ENCODE peak calls at places on chromosomes 11 and 22, in five cellular contexts. G is H1, Z is body of pancreas, P is spleen, X is heart left ventricle. B is an unnamed sample. For H3K4me1, the result is how much of the 10 kb centered on the place peaks cover.

GRCh38 chr11:73931039-73931645 is 19.7 kb upstream of the DNAJB13 start:
- DNase-seq in G (peak), Z (no peak), P (no peak), X (no peak), B (no peak)

GRCh38 chr11:86577663-86578636 is 94.5 kb downstream of the ME3 start:
- DNase-seq in G (no peak), Z (peak), P (peak), X (peak), B (peak)

GRCh38 chr11:109914038-109914437 is 179.2 kb upstream of the ZC3H12C start:
- DNase-seq in G (no peak), Z (no peak), P (no peak), X (no peak), B (no peak)

GRCh38 chr22:27124336-27125023 is 467.1 kb downstream of the MIAT start:
- DNase-seq in G (no peak), Z (no peak), P (no peak), X (peak), B (no peak)

GRCh38 chr11:73285721-73286120 is 13.6 kb downstream of the P2RY6 start:
- DNase-seq in G (no peak), Z (no peak), P (peak), X (no peak), B (no peak)

GRCh38 chr11:95897731-95898130 is 26.2 kb downstream of the MTMR2 start:
- DNase-seq in G (no peak), Z (no peak), P (no peak), X (no peak), B (no peak)

GRCh38 chr11:83054904-83055380 is 16.8 kb downstream of the RAB30 start:
- DNase-seq in G (no peak), Z (no peak), P (no peak), X (no peak), B (no peak)

GRCh38 chr11:31987118-31988005 is 103.5 kb upstream of the RCN1 start:
- DNase-seq in G (peak), Z (no peak), P (no peak), X (no peak), B (no peak)

GRCh38 chr11:1162153-1162497 is 4.4 kb downstream of the MUC5AC start:
- DNase-seq in G (no peak), Z (no peak), P (no peak), X (no peak), B (no peak)

GRCh38 chr11:9719949-9720646 is 56.2 kb downstream of the SWAP70 start:
- DNase-seq in G (no peak), Z (no peak), P (no peak), X (no peak), B (no peak)

GRCh38 chr11:119663279-119663678 is 65.7 kb downstream of the NECTIN1 start:
- DNase-seq in G (no peak), Z (no peak), P (no peak), X (no peak), B (no peak)

GRCh38 chr11:118896472-118896913 is 12.8 kb downstream of the CXCR5 start:
- DNase-seq in G (no peak), Z (no peak), P (peak), X (no peak), B (no peak)

GRCh38 chr11:73384871-73385692 is 8.9 kb downstream of the RELT start:
- DNase-seq in G (no peak), Z (no peak), P (peak), X (peak), B (no peak)

GRCh38 chr11:6637871-6638270 is 17.7 kb downstream of the DCHS1 start:
- DNase-seq in G (no peak), Z (no peak), P (no peak), X (peak), B (peak)

GRCh38 chr11:8566613-8567210 is 27.3 kb downstream of the STK33 start:
- DNase-seq in G (no peak), Z (no peak), P (no peak), X (no peak), B (no peak)

GRCh38 chr11:128624269-128625170 is 37.2 kb upstream of the ETS1 start:
- DNase-seq in G (peak), Z (peak), P (peak), X (no peak), B (no peak)

GRCh38 chr22:38291201-38291777 is 18.5 kb upstream of the TMEM184B start:
- DNase-seq in G (no peak), Z (no peak), P (no peak), X (no peak), B (no peak)

GRCh38 chr22:43240614-43241013 is 53.7 kb upstream of the TTLL12 start:
- DNase-seq in G (no peak), Z (no peak), P (no peak), X (no peak), B (no peak)

GRCh38 chr11:27444801-27445215 is 27.8 kb downstream of the LGR4 start:
- DNase-seq in G (no peak), Z (no peak), P (no peak), X (no peak), B (no peak)

GRCh38 chr11:48170840-48171233 is 45.8 kb upstream of the OR4B1 start:
- DNase-seq in G (no peak), Z (no peak), P (no peak), X (no peak), B (no peak)

GRCh38 chr11:35337136-35337918 is 82.0 kb downstream of the SLC1A2 start:
- DNase-seq in G (no peak), Z (peak), P (no peak), X (no peak), B (no peak)

GRCh38 chr11:128172046-128172878 is 415.1 kb downstream of the ETS1 start:
- DNase-seq in G (peak), Z (peak), P (peak), X (peak), B (peak)

GRCh38 chr11:1394936-1395772 is 5.4 kb downstream of the BRSK2 start:
- DNase-seq in G (no peak), Z (peak), P (no peak), X (no peak), B (no peak)

GRCh38 chr11:19934828-19935259 is 222.2 kb downstream of the NAV2 start:
- DNase-seq in G (no peak), Z (no peak), P (no peak), X (no peak), B (no peak)

GRCh38 chr11:125494987-125495725 is 909 bp downstream of the FEZ1 start:
- DNase-seq in G (peak), Z (peak), P (peak), X (peak), B (peak)

GRCh38 chr22:40434745-40435144 is 64.4 kb downstream of the SGSM3 start:
- DNase-seq in G (no peak), Z (no peak), P (no peak), X (no peak), B (no peak)

GRCh38 chr11:9074338-9075029 is 16.9 kb downstream of the SCUBE2 start:
- DNase-seq in G (peak), Z (no peak), P (no peak), X (no peak), B (no peak)

GRCh38 chr22:39306456-39307361 is 12.7 kb downstream of the RPL3 start:
- DNase-seq in G (peak), Z (no peak), P (peak), X (no peak), B (no peak)

GRCh38 chr11:2537010-2537695 is 92.3 kb downstream of the KCNQ1 start:
- DNase-seq in G (no peak), Z (no peak), P (peak), X (peak), B (no peak)

DNA sequence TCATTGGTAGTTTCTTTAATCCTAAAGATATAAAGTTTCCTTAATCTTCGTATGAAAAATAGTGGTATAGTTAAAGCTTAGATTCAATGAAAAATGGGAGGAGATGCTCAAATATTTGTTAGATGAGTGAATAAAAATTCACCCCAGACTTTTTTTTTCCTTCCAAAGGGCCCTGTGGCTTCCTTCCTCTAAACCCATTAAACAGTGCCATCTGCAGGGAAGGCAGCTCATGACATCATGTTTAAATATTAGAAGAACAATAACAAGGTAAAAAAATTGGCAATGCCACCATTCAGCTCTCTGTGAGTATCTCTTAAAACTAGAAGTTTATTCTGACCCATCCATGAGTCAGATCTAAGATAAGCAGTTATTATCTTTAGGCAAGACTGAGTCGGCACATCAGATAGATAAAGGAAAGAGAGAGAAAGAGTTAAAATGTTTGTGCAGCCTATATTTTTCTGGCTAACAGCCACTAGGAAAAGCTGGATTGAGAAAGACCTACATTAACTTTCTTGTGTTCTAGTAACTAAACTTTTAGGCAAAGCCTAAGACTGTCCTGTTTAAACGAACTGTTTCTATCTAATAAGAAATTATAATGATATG is 19.1 kb upstream of the OOSP1 start:
- DNase-seq in G (peak), Z (peak), P (no peak), X (no peak), B (no peak)
- TF ChIP-seq CTCF in G (no peak), Z (peak), P (no peak), X (peak), B (no peak)

GRCh38 chr11:65551572-65552398 is 6.4 kb downstream of the LTBP3 start:
- DNase-seq in G (peak), Z (peak), P (peak), X (peak), B (no peak)
- TF ChIP-seq POLR2A in G (no peak), Z (no peak), P (no peak), X (no peak), B (no peak)

DNA sequence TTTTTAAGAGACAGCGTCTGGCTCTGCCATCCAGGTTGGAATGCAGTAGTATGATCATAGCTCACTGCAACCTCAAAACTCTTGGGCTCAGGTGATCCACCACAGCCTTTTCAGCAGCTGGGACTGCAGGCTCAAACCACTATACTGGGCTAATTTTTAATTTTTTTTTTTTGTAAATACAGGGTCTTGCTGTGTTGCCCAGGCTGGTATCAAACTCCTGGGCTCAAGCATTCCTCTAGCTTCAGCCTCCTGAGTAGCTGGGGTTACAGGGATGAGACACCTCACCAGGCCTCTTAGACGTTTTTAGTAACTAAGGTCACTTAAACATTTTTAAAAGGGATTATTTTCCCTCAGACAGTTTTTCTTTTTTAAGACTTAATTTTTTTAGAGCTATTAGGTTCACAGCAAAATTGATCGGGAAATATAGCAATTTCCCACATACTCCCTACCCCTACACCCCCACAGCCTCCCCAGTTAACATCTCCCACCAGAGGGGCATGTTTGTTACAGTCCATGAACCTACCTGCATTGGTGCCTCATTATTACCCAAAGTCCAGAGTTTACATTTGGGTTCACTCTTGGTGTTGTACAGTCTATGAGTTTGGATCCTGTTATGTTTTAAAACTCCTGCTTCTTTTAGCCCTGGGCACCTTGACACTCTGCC is 3.9 kb downstream of the BCR start:
- DNase-seq in G (no peak), Z (no peak), P (no peak), X (no peak), B (no peak)
- H3K4me1 ChIP-seq in G (under half), Z (under half), P (half or more), X (under half), B (under half)

GRCh38 chr11:11841605-11842425 is at the start of gene USP47:
- DNase-seq in G (peak), Z (peak), P (peak), X (peak), B (peak)
- TF ChIP-seq CTCF in G (peak), Z (peak), P (peak), X (peak), B (peak)

B was measured in uterus.